ENCODE peak calls at places on chromosomes 1 and 21, in nine cellular contexts. One of them, this sample, is unnamed.

GRCh38 chr21:46227811-46228344 is 696 bp downstream of the LSS start:
- DNase-seq in Peyer's patch: no peak
- DNase-seq in IMR-90: no peak
- DNase-seq in HAP-1: peak; percentile 36
- DNase-seq in HCT116: no peak
- DNase-seq in A549: no peak
- DNase-seq in heart right ventricle: no peak
- DNase-seq in esophagus muscularis mucosa: no peak
- DNase-seq in ovary: no peak
- DNase-seq in this sample: no peak

GRCh38 chr21:44710294-44710665 is 1.1 kb downstream of the TSPEAR start:
- DNase-seq in A549: no peak
- DNase-seq in heart right ventricle: no peak
- DNase-seq in Peyer's patch: no peak
- DNase-seq in HCT116: no peak
- DNase-seq in IMR-90: no peak
- DNase-seq in HAP-1: peak; percentile 4
- DNase-seq in esophagus muscularis mucosa: no peak
- DNase-seq in ovary: peak; percentile 13
- DNase-seq in this sample: no peak

GRCh38 chr1:18998016-18998724 is 41.7 kb upstream of the IFFO2 start:
- DNase-seq in IMR-90: peak; percentile 15
- DNase-seq in esophagus muscularis mucosa: no peak
- DNase-seq in heart right ventricle: no peak
- DNase-seq in Peyer's patch: no peak
- DNase-seq in ovary: no peak
- DNase-seq in HCT116: no peak
- DNase-seq in A549: no peak
- DNase-seq in HAP-1: no peak
- DNase-seq in this sample: no peak

GRCh38 chr1:193417420-193417819 is 231.0 kb upstream of the B3GALT2 start:
- DNase-seq in A549: no peak
- DNase-seq in HCT116: no peak
- DNase-seq in Peyer's patch: no peak
- DNase-seq in HAP-1: no peak
- DNase-seq in esophagus muscularis mucosa: no peak
- DNase-seq in ovary: no peak
- DNase-seq in IMR-90: peak; percentile 27
- DNase-seq in heart right ventricle: no peak
- DNase-seq in this sample: no peak

GRCh38 chr1:30378023-30378596 is 345.3 kb downstream of the MATN1 start:
- DNase-seq in heart right ventricle: no peak
- DNase-seq in A549: no peak
- DNase-seq in HCT116: no peak
- DNase-seq in ovary: no peak
- DNase-seq in Peyer's patch: no peak
- DNase-seq in esophagus muscularis mucosa: no peak
- DNase-seq in HAP-1: no peak
- DNase-seq in IMR-90: no peak
- DNase-seq in this sample: no peak

GRCh38 chr1:199064971-199065370 is 426.1 kb downstream of the PTPRC start:
- DNase-seq in ovary: no peak
- DNase-seq in HAP-1: no peak
- DNase-seq in heart right ventricle: no peak
- DNase-seq in HCT116: no peak
- DNase-seq in A549: no peak
- DNase-seq in IMR-90: no peak
- DNase-seq in Peyer's patch: no peak
- DNase-seq in esophagus muscularis mucosa: no peak
- DNase-seq in this sample: no peak

GRCh38 chr1:28163496-28164120 is 12.9 kb downstream of the PTAFR start:
- DNase-seq in Peyer's patch: no peak
- DNase-seq in ovary: peak; percentile 43
- DNase-seq in HCT116: no peak
- DNase-seq in IMR-90: peak; percentile 16
- DNase-seq in A549: no peak
- DNase-seq in HAP-1: no peak
- DNase-seq in heart right ventricle: no peak
- DNase-seq in esophagus muscularis mucosa: no peak
- DNase-seq in this sample: no peak

GRCh38 chr1:57770772-57771171 is 346.9 kb upstream of the DAB1 start:
- DNase-seq in HAP-1: no peak
- DNase-seq in ovary: no peak
- DNase-seq in Peyer's patch: no peak
- DNase-seq in heart right ventricle: no peak
- DNase-seq in esophagus muscularis mucosa: no peak
- DNase-seq in A549: no peak
- DNase-seq in IMR-90: peak; percentile 4
- DNase-seq in HCT116: no peak
- DNase-seq in this sample: no peak

GRCh38 chr1:56418047-56418680 is 161.2 kb downstream of the PLPP3 start:
- DNase-seq in HCT116: no peak
- DNase-seq in esophagus muscularis mucosa: no peak
- DNase-seq in heart right ventricle: no peak
- DNase-seq in HAP-1: no peak
- DNase-seq in IMR-90: no peak
- DNase-seq in Peyer's patch: no peak
- DNase-seq in A549: no peak
- DNase-seq in ovary: no peak
- DNase-seq in this sample: no peak

GRCh38 chr21:43767980-43768867 is 7.9 kb downstream of the CSTB start:
- DNase-seq in IMR-90: peak; percentile 75
- DNase-seq in esophagus muscularis mucosa: no peak
- DNase-seq in HCT116: peak; percentile 39
- DNase-seq in A549: peak; percentile 38
- DNase-seq in HAP-1: peak; percentile 53
- DNase-seq in heart right ventricle: no peak
- DNase-seq in Peyer's patch: peak; percentile 84
- DNase-seq in ovary: no peak
- DNase-seq in this sample: no peak

GRCh38 chr21:45698493-45698947 is 55.0 kb downstream of the PCBP3 start:
- DNase-seq in A549: no peak
- DNase-seq in heart right ventricle: peak; percentile 33
- DNase-seq in IMR-90: peak; percentile 96
- DNase-seq in Peyer's patch: peak; percentile 66
- DNase-seq in HCT116: no peak
- DNase-seq in ovary: peak; percentile 45
- DNase-seq in esophagus muscularis mucosa: no peak
- DNase-seq in HAP-1: no peak
- DNase-seq in this sample: no peak

GRCh38 chr1:212514782-212515181 is 82.1 kb downstream of the NENF start:
- DNase-seq in HAP-1: no peak
- DNase-seq in IMR-90: no peak
- DNase-seq in HCT116: no peak
- DNase-seq in ovary: no peak
- DNase-seq in Peyer's patch: no peak
- DNase-seq in esophagus muscularis mucosa: no peak
- DNase-seq in heart right ventricle: peak; percentile 15
- DNase-seq in A549: no peak
- DNase-seq in this sample: no peak

GRCh38 chr1:59579222-59579621 is 235.5 kb upstream of the HOOK1 start:
- DNase-seq in IMR-90: no peak
- DNase-seq in heart right ventricle: no peak
- DNase-seq in esophagus muscularis mucosa: no peak
- DNase-seq in HCT116: no peak
- DNase-seq in A549: no peak
- DNase-seq in Peyer's patch: no peak
- DNase-seq in ovary: no peak
- DNase-seq in HAP-1: no peak
- DNase-seq in this sample: no peak

GRCh38 chr1:89588480-89588879 is 44.4 kb upstream of the LRRC8C start:
- DNase-seq in heart right ventricle: no peak
- DNase-seq in HCT116: no peak
- DNase-seq in ovary: no peak
- DNase-seq in HAP-1: no peak
- DNase-seq in A549: no peak
- DNase-seq in Peyer's patch: no peak
- DNase-seq in IMR-90: no peak
- DNase-seq in esophagus muscularis mucosa: no peak
- DNase-seq in this sample: no peak
- H3K4me1 ChIP-seq in heart right ventricle: no peaks in the 10 kb centered on the region
- H3K4me1 ChIP-seq in HCT116: no peaks in the 10 kb centered on the region
- H3K4me1 ChIP-seq in ovary: no peaks in the 10 kb centered on the region
- H3K4me1 ChIP-seq in HAP-1: peaks cover 66% of the 10 kb centered on the region
- H3K4me1 ChIP-seq in A549: peaks cover 10% of the 10 kb centered on the region
- H3K4me1 ChIP-seq in Peyer's patch: no peaks in the 10 kb centered on the region
- H3K4me1 ChIP-seq in IMR-90: no peaks in the 10 kb centered on the region
- H3K4me1 ChIP-seq in esophagus muscularis mucosa: peaks cover 4% of the 10 kb centered on the region
- H3K4me1 ChIP-seq in this sample: peaks cover 3% of the 10 kb centered on the region

GRCh38 chr1:245896258-245896657 is 610.8 kb downstream of the SMYD3 start:
- DNase-seq in Peyer's patch: no peak
- DNase-seq in HCT116: no peak
- DNase-seq in HAP-1: no peak
- DNase-seq in A549: no peak
- DNase-seq in heart right ventricle: no peak
- DNase-seq in IMR-90: no peak
- DNase-seq in ovary: no peak
- DNase-seq in esophagus muscularis mucosa: no peak
- DNase-seq in this sample: no peak

GRCh38 chr1:245901037-245901436 is 606.0 kb downstream of the SMYD3 start:
- DNase-seq in A549: no peak
- DNase-seq in heart right ventricle: no peak
- DNase-seq in esophagus muscularis mucosa: no peak
- DNase-seq in HAP-1: no peak
- DNase-seq in IMR-90: peak; percentile 12
- DNase-seq in ovary: no peak
- DNase-seq in Peyer's patch: no peak
- DNase-seq in HCT116: no peak
- DNase-seq in this sample: no peak

GRCh38 chr1:245906207-245906606 is 600.9 kb downstream of the SMYD3 start:
- DNase-seq in esophagus muscularis mucosa: no peak
- DNase-seq in ovary: no peak
- DNase-seq in heart right ventricle: no peak
- DNase-seq in IMR-90: no peak
- DNase-seq in HCT116: no peak
- DNase-seq in HAP-1: no peak
- DNase-seq in A549: no peak
- DNase-seq in Peyer's patch: no peak
- DNase-seq in this sample: no peak

GRCh38 chr1:245898581-245898980 is 608.5 kb downstream of the SMYD3 start:
- DNase-seq in ovary: no peak
- DNase-seq in IMR-90: no peak
- DNase-seq in heart right ventricle: no peak
- DNase-seq in Peyer's patch: no peak
- DNase-seq in esophagus muscularis mucosa: no peak
- DNase-seq in HAP-1: no peak
- DNase-seq in A549: no peak
- DNase-seq in HCT116: no peak
- DNase-seq in this sample: no peak

DNA sequence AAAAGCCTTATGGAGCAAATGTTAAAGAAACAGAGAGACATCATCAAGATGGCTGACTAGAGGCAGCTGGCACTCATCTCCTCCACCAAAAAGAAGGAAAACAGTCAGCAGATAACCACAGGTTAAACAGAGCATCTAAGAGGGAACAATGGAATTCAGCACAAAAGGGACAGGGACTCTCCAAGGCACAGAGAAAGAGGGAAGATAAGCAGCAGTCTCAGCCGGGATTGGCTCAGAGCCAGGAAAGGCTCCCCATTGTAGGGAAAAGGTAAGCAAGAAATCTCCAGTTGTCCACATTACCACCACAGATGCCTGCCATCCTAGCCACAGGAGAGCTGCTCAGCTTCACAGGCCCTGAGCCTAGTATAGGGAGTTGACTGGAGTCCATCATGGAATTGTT is 605.5 kb downstream of the SMYD3 start:
- DNase-seq in heart right ventricle: no peak
- DNase-seq in IMR-90: no peak
- DNase-seq in Peyer's patch: no peak
- DNase-seq in HAP-1: no peak
- DNase-seq in esophagus muscularis mucosa: no peak
- DNase-seq in HCT116: no peak
- DNase-seq in A549: no peak
- DNase-seq in ovary: no peak
- DNase-seq in this sample: no peak
- H3K4me1 ChIP-seq in heart right ventricle: no peaks in the 10 kb centered on the region
- H3K4me1 ChIP-seq in IMR-90: peaks cover 11% of the 10 kb centered on the region
- H3K4me1 ChIP-seq in Peyer's patch: no peaks in the 10 kb centered on the region
- H3K4me1 ChIP-seq in HAP-1: no peaks in the 10 kb centered on the region
- H3K4me1 ChIP-seq in esophagus muscularis mucosa: peaks cover 2% of the 10 kb centered on the region
- H3K4me1 ChIP-seq in HCT116: no peaks in the 10 kb centered on the region
- H3K4me1 ChIP-seq in A549: no peaks in the 10 kb centered on the region
- H3K4me1 ChIP-seq in ovary: no peaks in the 10 kb centered on the region
- H3K4me1 ChIP-seq in this sample: no peaks in the 10 kb centered on the region

GRCh38 chr1:54404939-54405880 is 984 bp downstream of the SSBP3 start:
- DNase-seq in HAP-1: peak; percentile 44
- DNase-seq in A549: no peak
- DNase-seq in IMR-90: no peak
- DNase-seq in esophagus muscularis mucosa: no peak
- DNase-seq in HCT116: no peak
- DNase-seq in heart right ventricle: peak; percentile 42
- DNase-seq in ovary: peak; percentile 62
- DNase-seq in Peyer's patch: peak; percentile 61
- DNase-seq in this sample: no peak
- H3K4me1 ChIP-seq in HAP-1: peaks cover 26% of the 10 kb centered on the region
- H3K4me1 ChIP-seq in A549: peaks cover 19% of the 10 kb centered on the region
- H3K4me1 ChIP-seq in IMR-90: peaks cover 22% of the 10 kb centered on the region
- H3K4me1 ChIP-seq in esophagus muscularis mucosa: peaks cover 59% of the 10 kb centered on the region
- H3K4me1 ChIP-seq in HCT116: peaks cover 30% of the 10 kb centered on the region
- H3K4me1 ChIP-seq in heart right ventricle: peaks cover 10% of the 10 kb centered on the region
- H3K4me1 ChIP-seq in ovary: peaks cover 28% of the 10 kb centered on the region
- H3K4me1 ChIP-seq in Peyer's patch: peaks cover 59% of the 10 kb centered on the region
- H3K4me1 ChIP-seq in this sample: peaks cover 19% of the 10 kb centered on the region

GRCh38 chr1:227432981-227433380 is 114.7 kb upstream of the CDC42BPA start:
- DNase-seq in A549: no peak
- DNase-seq in Peyer's patch: no peak
- DNase-seq in HCT116: no peak
- DNase-seq in HAP-1: no peak
- DNase-seq in IMR-90: no peak
- DNase-seq in heart right ventricle: no peak
- DNase-seq in esophagus muscularis mucosa: no peak
- DNase-seq in ovary: no peak
- DNase-seq in this sample: no peak
- H3K4me1 ChIP-seq in A549: peaks cover 51% of the 10 kb centered on the region
- H3K4me1 ChIP-seq in Peyer's patch: peaks cover 6% of the 10 kb centered on the region
- H3K4me1 ChIP-seq in HCT116: no peaks in the 10 kb centered on the region
- H3K4me1 ChIP-seq in HAP-1: peaks cover 8% of the 10 kb centered on the region
- H3K4me1 ChIP-seq in IMR-90: peaks cover 10% of the 10 kb centered on the region
- H3K4me1 ChIP-seq in heart right ventricle: peaks cover 7% of the 10 kb centered on the region
- H3K4me1 ChIP-seq in esophagus muscularis mucosa: peaks cover 46% of the 10 kb centered on the region
- H3K4me1 ChIP-seq in ovary: peaks cover 4% of the 10 kb centered on the region
- H3K4me1 ChIP-seq in this sample: peaks cover 28% of the 10 kb centered on the region

GRCh38 chr1:207838156-207839082 is 72.5 kb downstream of the CD34 start:
- DNase-seq in ovary: peak; percentile 85
- DNase-seq in A549: no peak
- DNase-seq in HCT116: no peak
- DNase-seq in HAP-1: no peak
- DNase-seq in Peyer's patch: no peak
- DNase-seq in heart right ventricle: peak; percentile 76
- DNase-seq in esophagus muscularis mucosa: no peak
- DNase-seq in IMR-90: no peak
- DNase-seq in this sample: no peak
- H3K4me1 ChIP-seq in ovary: peaks cover 33% of the 10 kb centered on the region
- H3K4me1 ChIP-seq in A549: no peaks in the 10 kb centered on the region
- H3K4me1 ChIP-seq in HCT116: no peaks in the 10 kb centered on the region
- H3K4me1 ChIP-seq in HAP-1: no peaks in the 10 kb centered on the region
- H3K4me1 ChIP-seq in Peyer's patch: peaks cover 21% of the 10 kb centered on the region
- H3K4me1 ChIP-seq in heart right ventricle: peaks cover 25% of the 10 kb centered on the region
- H3K4me1 ChIP-seq in esophagus muscularis mucosa: peaks cover 89% of the 10 kb centered on the region
- H3K4me1 ChIP-seq in IMR-90: no peaks in the 10 kb centered on the region
- H3K4me1 ChIP-seq in this sample: no peaks in the 10 kb centered on the region